ENCODE peak calls at places on chromosomes 7 and 10, in five cellular contexts. X is A549, F is HepG2, S is IMR-90, N is GM12878. G is an unnamed sample. For H3K4me1, the result is how much of the 10 kb centered on the place peaks cover.

GRCh38 chr7:388461-388960 is 98.5 kb downstream of the FOXL3 start:
- DNase-seq in X (no peak), F (peak), S (no peak), N (no peak), G (no peak)

GRCh38 chr7:141439776-141440175 is 111.4 kb upstream of the AGK start:
- DNase-seq in X (no peak), F (no peak), S (no peak), N (no peak), G (no peak)

GRCh38 chr10:47050618-47051455 is 139.6 kb downstream of the PTPN20 start:
- DNase-seq in X (no peak), F (no peak), S (no peak), N (no peak), G (no peak)

GRCh38 chr10:5589071-5589962 is 64.6 kb downstream of the CALML3 start:
- DNase-seq in X (no peak), F (no peak), S (no peak), N (no peak), G (no peak)

GRCh38 chr7:87154166-87154565 is 1.9 kb downstream of the DMTF1 start:
- DNase-seq in X (no peak), F (no peak), S (no peak), N (no peak), G (no peak)

GRCh38 chr7:113710310-113711106 is 208.3 kb downstream of the PPP1R3A start:
- DNase-seq in X (peak), F (peak), S (peak), N (peak), G (peak)

GRCh38 chr10:75397571-75397921 is 4.0 kb downstream of the ZNF503 start:
- DNase-seq in X (no peak), F (no peak), S (no peak), N (no peak), G (no peak)

GRCh38 chr7:90708841-90709317 is 112.8 kb downstream of the CDK14 start:
- DNase-seq in X (peak), F (peak), S (no peak), N (peak), G (no peak)

GRCh38 chr10:86922553-86922961 is 34.9 kb downstream of the MMRN2 start:
- DNase-seq in X (no peak), F (peak), S (no peak), N (no peak), G (no peak)

GRCh38 chr10:101031128-101031795 is at the start of the genes PDZD7 and SFXN3:
- DNase-seq in X (peak), F (peak), S (peak), N (peak), G (peak)

GRCh38 chr7:143171697-143172096 is 11.5 kb upstream of the TAS2R39 start:
- DNase-seq in X (peak), F (no peak), S (no peak), N (no peak), G (no peak)

GRCh38 chr10:63780075-63780474 is 258.9 kb downstream of the REEP3 start:
- DNase-seq in X (no peak), F (no peak), S (no peak), N (no peak), G (no peak)

GRCh38 chr10:97898429-97898828 is 48.8 kb downstream of the GOLGA7B start:
- DNase-seq in X (no peak), F (no peak), S (no peak), N (no peak), G (peak)

GRCh38 chr7:53350241-53350640 is 314.8 kb downstream of the POM121L12 start:
- DNase-seq in X (peak), F (no peak), S (no peak), N (no peak), G (peak)

GRCh38 chr7:128974241-128974934 is 36.7 kb downstream of the IRF5 start:
- DNase-seq in X (peak), F (no peak), S (peak), N (no peak), G (no peak)

GRCh38 chr7:156616269-156617202 is 24.0 kb upstream of the RNF32 start:
- DNase-seq in X (no peak), F (peak), S (peak), N (no peak), G (peak)

GRCh38 chr7:115097175-115097671 is 175.3 kb downstream of the MDFIC start:
- DNase-seq in X (no peak), F (peak), S (peak), N (no peak), G (no peak)

GRCh38 chr7:28483112-28483511 is 70.8 kb downstream of the CREB5 start:
- DNase-seq in X (no peak), F (no peak), S (peak), N (no peak), G (no peak)

GRCh38 chr7:28840515-28841125 is 117.5 kb downstream of the TRIL start:
- DNase-seq in X (no peak), F (no peak), S (no peak), N (no peak), G (no peak)

GRCh38 chr10:14353291-14353913 is 22.7 kb upstream of the FRMD4A start:
- DNase-seq in X (no peak), F (no peak), S (no peak), N (no peak), G (no peak)

GRCh38 chr10:133274751-133275682 is 1.7 kb downstream of the ADAM8 start:
- DNase-seq in X (no peak), F (no peak), S (no peak), N (peak), G (peak)

GRCh38 chr7:135481600-135481979 is 28.3 kb downstream of the CNOT4 start:
- DNase-seq in X (no peak), F (no peak), S (no peak), N (no peak), G (no peak)

GRCh38 chr7:53900856-53901528 is 641.2 kb upstream of the VSTM2A start:
- DNase-seq in X (no peak), F (no peak), S (no peak), N (no peak), G (no peak)

GRCh38 chr7:134755422-134756022 is 23.9 kb upstream of the CALD1 start:
- DNase-seq in X (peak), F (no peak), S (no peak), N (no peak), G (no peak)

DNA sequence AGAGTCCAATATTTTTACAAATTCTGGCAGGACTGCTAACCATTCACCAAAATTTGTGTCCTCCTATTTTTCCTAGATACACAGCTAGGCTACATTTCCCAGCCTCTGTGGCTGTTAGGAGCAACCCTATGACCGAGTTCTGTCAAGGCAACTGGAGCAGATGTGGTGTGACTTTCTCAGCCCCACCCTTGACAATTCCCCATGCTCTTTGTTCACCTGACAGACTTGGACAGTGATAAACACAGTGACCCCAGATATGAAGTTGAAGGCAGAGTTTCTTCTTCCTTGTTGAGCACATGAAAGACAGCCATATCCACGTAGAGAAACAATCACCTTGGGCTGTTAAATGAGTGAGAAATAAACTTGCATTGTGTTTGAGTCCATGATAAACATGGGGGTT is 1162.1 kb downstream of the SORCS3 start:
- DNase-seq in X (no peak), F (no peak), S (no peak), N (no peak), G (no peak)
- TF ChIP-seq SMC3 in X (no peak), F (no peak), S (no peak), N (no peak), G (no peak)

GRCh38 chr10:88162852-88163251 is 299.4 kb downstream of the PTEN start:
- DNase-seq in X (no peak), F (no peak), S (no peak), N (no peak), G (no peak)

GRCh38 chr10:88158506-88159123 is 295.2 kb downstream of the PTEN start:
- DNase-seq in X (no peak), F (no peak), S (peak), N (no peak), G (no peak)

GRCh38 chr10:88163572-88163971 is 300.1 kb downstream of the PTEN start:
- DNase-seq in X (no peak), F (no peak), S (no peak), N (no peak), G (no peak)

GRCh38 chr10:88159127-88159829 is 295.9 kb downstream of the PTEN start:
- DNase-seq in X (no peak), F (no peak), S (no peak), N (no peak), G (no peak)

DNA sequence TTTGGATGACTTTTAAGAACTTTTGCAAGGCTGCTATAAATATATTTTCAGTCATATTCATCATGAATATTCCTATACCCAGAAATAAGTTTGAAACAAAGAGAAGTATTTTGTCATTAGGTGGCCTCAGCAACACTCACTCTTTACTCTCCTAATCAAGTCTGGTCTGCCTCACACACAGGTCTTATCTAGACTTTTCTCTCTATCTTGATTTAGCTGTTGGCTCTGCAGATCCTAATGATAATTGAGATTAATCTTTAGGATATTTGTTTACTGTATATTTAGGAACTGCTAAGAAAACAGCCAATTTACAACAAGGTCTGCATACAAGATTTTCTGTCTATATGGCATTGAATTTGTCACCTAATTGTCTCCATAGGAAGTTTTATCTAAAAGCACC is 297.6 kb downstream of the PTEN start:
- DNase-seq in X (no peak), F (no peak), S (no peak), N (no peak), G (no peak)
- H3K4me1 ChIP-seq in X (under half), F (under half), S (under half), N (under half), G (under half)

GRCh38 chr10:3159160-3159559 is 13.4 kb downstream of the PITRM1 start:
- DNase-seq in X (no peak), F (no peak), S (no peak), N (no peak), G (no peak)
- TF ChIP-seq BHLHE40 in X (no peak), F (no peak), S (no peak), N (no peak), G (no peak)

DNA sequence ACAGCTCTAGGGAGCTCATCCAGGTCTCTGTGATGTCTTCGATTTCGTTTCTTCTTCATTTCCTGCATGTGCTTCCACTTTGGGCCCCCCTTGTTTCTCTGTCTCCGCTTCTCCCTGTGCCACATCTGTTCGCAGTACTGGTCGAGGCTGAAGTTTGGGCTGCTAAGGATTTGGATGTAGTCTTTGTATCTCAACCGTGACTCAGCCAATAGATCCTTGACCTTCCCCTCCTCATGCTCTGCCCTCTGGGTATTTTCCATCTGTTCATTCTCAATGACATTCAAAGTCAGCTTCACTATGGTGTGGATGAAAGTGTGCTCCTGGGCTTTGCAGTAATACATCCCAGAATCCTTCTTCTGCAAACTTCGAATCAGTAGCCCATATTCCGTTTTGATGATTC is 187.4 kb downstream of the SEMA3D start:
- DNase-seq in X (no peak), F (no peak), S (no peak), N (no peak), G (no peak)
- TF ChIP-seq SMC3 in X (no peak), F (no peak), S (no peak), N (no peak), G (no peak)

GRCh38 chr10:102674566-102674965 is 30.3 kb downstream of the TRIM8 start:
- DNase-seq in X (no peak), F (peak), S (no peak), N (no peak), G (peak)

GRCh38 chr10:102673961-102674511 is 29.8 kb downstream of the TRIM8 start:
- DNase-seq in X (no peak), F (peak), S (peak), N (no peak), G (peak)

GRCh38 chr10:102670871-102671434 is 26.7 kb downstream of the TRIM8 start:
- DNase-seq in X (no peak), F (peak), S (no peak), N (no peak), G (peak)

GRCh38 chr10:102673235-102673634 is 29.0 kb downstream of the TRIM8 start:
- DNase-seq in X (no peak), F (no peak), S (no peak), N (no peak), G (no peak)

DNA sequence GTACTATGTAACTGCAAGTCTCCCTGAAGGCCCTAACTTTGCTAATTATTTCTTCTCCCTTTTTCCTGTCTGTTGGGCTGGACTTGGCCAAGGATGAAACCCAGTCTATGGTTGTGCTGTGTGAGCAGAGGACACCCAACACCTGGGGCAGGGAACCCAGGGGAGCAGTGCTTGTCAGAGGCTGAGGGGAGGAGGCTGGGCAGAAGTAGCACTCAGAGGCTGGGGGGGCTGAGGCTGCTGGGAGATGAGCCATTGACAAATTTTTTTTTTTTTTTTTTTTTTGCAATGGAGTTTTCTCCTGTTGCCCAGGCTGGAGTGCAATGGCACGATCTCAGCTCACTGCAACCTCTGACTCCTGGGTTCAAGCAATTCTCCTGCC is 28.5 kb downstream of the TRIM8 start:
- DNase-seq in X (no peak), F (no peak), S (no peak), N (no peak), G (no peak)
- H3K4me1 ChIP-seq in X (under half), F (half or more), S (under half), N (under half), G (under half)

GRCh38 chr10:70967591-70968588 is 79.5 kb upstream of the PCBD1 start:
- DNase-seq in X (no peak), F (no peak), S (peak), N (no peak), G (no peak)
- TF ChIP-seq BHLHE40 in X (no peak), F (no peak), S (no peak), N (peak), G (no peak)

DNA sequence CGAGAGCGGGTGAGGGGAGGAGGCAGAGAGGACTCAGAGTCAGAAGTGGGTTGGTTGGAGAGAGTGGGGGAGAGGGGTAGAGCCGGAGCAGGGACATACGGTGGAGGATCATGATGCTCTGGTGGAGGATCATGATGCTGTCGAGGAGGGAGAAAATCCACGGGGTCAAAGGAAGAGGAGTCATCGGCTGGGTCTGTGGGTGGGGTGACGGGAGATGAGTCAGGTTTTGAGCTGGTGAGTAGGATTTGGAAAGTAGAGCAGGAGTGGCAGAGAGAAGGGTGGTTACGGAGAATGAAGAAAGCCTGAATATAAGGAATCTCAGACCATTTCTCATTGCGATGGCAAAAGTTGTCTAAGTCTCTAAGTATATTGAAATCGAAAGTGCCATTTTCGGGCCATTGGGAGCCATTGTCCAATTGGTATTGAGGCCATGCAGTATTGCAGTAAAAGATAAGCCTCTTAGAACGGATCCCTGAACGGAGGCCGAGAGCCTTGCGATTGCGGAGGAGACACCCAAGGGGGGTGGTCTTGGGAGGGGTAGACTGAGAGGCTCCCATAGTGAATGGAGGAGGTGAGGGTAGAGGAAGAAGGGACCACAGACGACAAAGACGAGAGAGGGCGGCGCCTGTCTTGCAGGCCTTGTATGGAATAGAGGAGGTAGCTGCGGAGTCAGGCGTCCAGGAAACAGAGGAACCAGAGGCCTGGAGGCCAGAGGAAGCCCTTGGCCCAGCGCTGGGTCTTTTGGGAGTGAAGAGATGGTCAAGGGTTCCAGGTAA is 23.8 kb downstream of the SCIN start:
- DNase-seq in X (no peak), F (no peak), S (peak), N (no peak), G (no peak)
- TF ChIP-seq SMC3 in X (no peak), F (no peak), S (no peak), N (no peak), G (no peak)

DNA sequence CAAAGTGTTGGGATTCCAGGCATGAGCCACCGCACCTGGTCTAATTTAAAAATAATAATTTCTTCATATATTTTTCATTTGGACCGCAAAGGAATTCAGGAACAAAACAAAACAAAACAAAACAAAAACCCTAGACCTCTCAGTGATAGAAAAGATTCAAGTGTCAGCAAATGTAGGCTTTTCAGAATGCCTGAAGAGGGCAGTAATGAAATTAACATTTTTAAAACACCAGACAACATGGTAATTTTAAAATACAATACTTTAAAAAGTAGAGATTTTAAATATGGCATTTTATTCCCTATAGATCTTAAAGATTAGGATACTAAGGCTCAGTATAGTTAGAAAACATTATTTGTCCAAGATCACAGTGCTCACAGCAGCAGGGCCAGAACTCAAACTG is 36.6 kb downstream of the DNMBP start:
- DNase-seq in X (no peak), F (no peak), S (no peak), N (no peak), G (no peak)
- H3K4me1 ChIP-seq in X (under half), F (under half), S (under half), N (under half), G (under half)

G was measured in K562.